ENCODE peak calls at places on chromosome 16, in four cellular contexts. X, L, W and B are unnamed samples.

GRCh38 chr16:15757075-15757386 is 99.8 kb downstream of the MYH11 start:
- DNase-seq in W (no peak), L (no peak), X (no peak), B (no peak)

GRCh38 chr16:2199621-2200139 is 3.3 kb upstream of the CASKIN1 start:
- DNase-seq in X (no peak), W (no peak), L (no peak), B (no peak)

GRCh38 chr16:84700518-84701277 is 898 bp downstream of the USP10 start:
- DNase-seq in W (peak; percentile 35), X (no peak), L (no peak), B (no peak)

GRCh38 chr16:86995456-86995855 is 321.7 kb downstream of the C16orf95 start:
- DNase-seq in L (no peak), X (no peak), W (no peak), B (no peak)

GRCh38 chr16:89309438-89310122 is 92.1 kb downstream of the ZNF778 start:
- DNase-seq in X (no peak), L (no peak), W (no peak), B (no peak)

GRCh38 chr16:88464447-88465318 is 11.6 kb downstream of the ZFPM1 start:
- DNase-seq in L (peak; percentile 65), X (no peak), W (no peak), B (no peak)

GRCh38 chr16:85220125-85220839 is 108.0 kb upstream of the CIBAR2 start:
- DNase-seq in X (peak; percentile 93), L (no peak), W (peak; percentile 76), B (peak; percentile 87)

GRCh38 chr16:9033125-9033830 is 58.2 kb upstream of the HAPSTR1 start:
- DNase-seq in X (peak; percentile 29), W (peak; percentile 37), L (peak; percentile 49), B (peak; percentile 44)

GRCh38 chr16:886802-887731 is 83.7 kb downstream of the LMF1 start:
- DNase-seq in W (no peak), X (no peak), L (peak; percentile 17), B (no peak)

GRCh38 chr16:27777527-27777926 is 227.6 kb downstream of the KATNIP start:
- DNase-seq in L (no peak), W (no peak), X (no peak), B (no peak)

GRCh38 chr16:24539850-24540484 is 601 bp downstream of the RBBP6 start:
- DNase-seq in L (peak; percentile 38), X (peak; percentile 59), W (peak; percentile 3), B (peak; percentile 68)

GRCh38 chr16:75074920-75075687 is 41.5 kb downstream of the LDHD start:
- DNase-seq in L (no peak), W (no peak), X (peak; percentile 29), B (no peak)

GRCh38 chr16:72129976-72130656 is 36.5 kb downstream of the DHX38 start:
- DNase-seq in W (no peak), X (no peak), L (no peak), B (no peak)

GRCh38 chr16:62692685-62693084 is 656.4 kb upstream of the CDH8 start:
- DNase-seq in L (no peak), X (no peak), W (no peak), B (no peak)

GRCh38 chr16:1991588-1992474 is 2.1 kb downstream of the SYNGR3 start:
- DNase-seq in L (peak; percentile 87), X (peak; percentile 97), W (peak; percentile 75), B (peak; percentile 87)

GRCh38 chr16:80744856-80745255 is 59.5 kb downstream of the CDYL2 start:
- DNase-seq in L (no peak), W (no peak), X (no peak), B (no peak)
- H3K9me3 ChIP-seq in L (peaks cover 4% of the 10 kb centered on the region), W (no peaks in the 10 kb centered on the region), X (no peaks in the 10 kb centered on the region), B (no peaks in the 10 kb centered on the region)

GRCh38 chr16:30922960-30923535 is 324 bp upstream of the FBXL19 start:
- DNase-seq in L (peak; percentile 99), X (peak; percentile 100), W (peak; percentile 100), B (peak; percentile 100)
- H3K4me3 ChIP-seq in L (peak overlapping the region; percentile 49), X (peak overlapping the region; percentile 87), W (peak overlapping the region; percentile 70), B (peak overlapping the region; percentile 97)

DNA sequence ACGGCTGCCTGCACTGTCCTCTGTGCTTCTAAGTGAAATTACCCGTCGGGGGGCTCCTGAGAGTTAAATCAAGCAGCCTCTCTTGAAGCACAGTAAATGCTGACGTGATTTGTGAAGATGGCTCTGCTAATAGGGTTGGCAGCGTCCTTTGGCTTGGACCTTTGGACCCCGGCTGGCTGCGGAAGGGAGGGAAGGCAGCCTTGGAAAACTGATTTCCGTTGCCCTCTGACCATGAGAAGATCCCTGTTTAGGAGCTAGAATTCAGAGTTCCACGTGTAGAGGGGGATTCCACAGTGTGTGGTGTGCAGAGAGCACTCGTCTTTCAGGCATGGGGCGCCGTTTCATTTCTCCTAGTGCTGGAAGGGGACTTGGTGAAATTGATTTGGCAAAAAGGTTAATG is 640.8 kb downstream of the WWOX start:
- DNase-seq in W (no peak), L (no peak), X (no peak), B (no peak)
- H3K27me3 ChIP-seq in W (no peaks in the 10 kb centered on the region), L (no peaks in the 10 kb centered on the region), X (no peaks in the 10 kb centered on the region), B (no peaks in the 10 kb centered on the region)

GRCh38 chr16:35744084-35744483 is 2284.7 kb downstream of the TP53TG3F start:
- DNase-seq in L (no peak), X (no peak), W (no peak), B (no peak)
- H3K9me3 ChIP-seq in L (no peaks in the 10 kb centered on the region), X (no peaks in the 10 kb centered on the region), W (peaks cover 12% of the 10 kb centered on the region), B (no peaks in the 10 kb centered on the region)

GRCh38 chr16:68286153-68287074 is 22.1 kb downstream of the SLC7A6 start:
- DNase-seq in L (no peak), X (no peak), W (no peak), B (no peak)

GRCh38 chr16:68287276-68288251 is 23.2 kb downstream of the SLC7A6OS start:
- DNase-seq in L (no peak), X (peak; percentile 94), W (peak; percentile 80), B (peak; percentile 89)

GRCh38 chr16:68284847-68285246 is 20.5 kb downstream of the SLC7A6 start:
- DNase-seq in X (no peak), W (no peak), L (no peak), B (no peak)

GRCh38 chr16:68283840-68284595 is 19.7 kb downstream of the SLC7A6 start:
- DNase-seq in X (peak; percentile 26), L (no peak), W (no peak), B (no peak)

GRCh38 chr16:68285683-68286082 is 21.4 kb downstream of the SLC7A6 start:
- DNase-seq in X (no peak), L (no peak), W (no peak), B (no peak)
- H3K4me3 ChIP-seq in X (no peak overlapping the region), L (no peak overlapping the region), W (no peak overlapping the region), B (no peak overlapping the region)

GRCh38 chr16:22898131-22898530 is 84.2 kb downstream of the HS3ST2 start:
- DNase-seq in L (no peak), W (no peak), X (no peak), B (no peak)
- H3K27me3 ChIP-seq in L (no peaks in the 10 kb centered on the region), W (no peaks in the 10 kb centered on the region), X (peaks cover 19% of the 10 kb centered on the region), B (peaks cover 15% of the 10 kb centered on the region)

GRCh38 chr16:31913668-31914067 is 40.1 kb downstream of the ZNF267 start:
- DNase-seq in X (no peak), W (no peak), L (no peak), B (no peak)
- H3K9me3 ChIP-seq in X (peaks cover 86% of the 10 kb centered on the region), W (peaks cover 84% of the 10 kb centered on the region), L (peaks cover 64% of the 10 kb centered on the region), B (peaks cover 91% of the 10 kb centered on the region)

GRCh38 chr16:53372942-53373871 is 61.1 kb upstream of the RBL2 start:
- DNase-seq in W (peak; percentile 74), L (peak; percentile 90), X (no peak), B (no peak)
- H3K4me3 ChIP-seq in W (peak overlapping the region; percentile 65), L (peak overlapping the region; percentile 56), X (no peak overlapping the region), B (no peak overlapping the region)

DNA sequence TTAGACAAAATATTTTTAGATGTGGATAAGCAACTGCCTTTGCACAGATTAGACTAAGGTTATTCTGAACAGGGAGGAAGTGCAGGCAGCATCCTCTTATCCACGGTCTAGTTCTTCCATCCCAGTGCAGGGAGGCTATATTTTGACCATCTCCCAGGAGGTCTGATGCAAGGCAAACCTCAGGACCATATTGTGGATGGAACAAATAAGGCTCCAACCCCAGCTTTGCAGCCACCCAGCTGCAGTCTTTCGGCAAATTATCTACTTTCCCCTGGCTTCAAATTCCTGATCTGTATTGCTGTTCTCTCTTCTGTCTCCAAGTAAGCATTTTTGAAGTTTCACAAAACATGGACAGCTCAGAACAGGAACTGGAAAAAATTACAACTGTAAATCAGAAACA is 33.6 kb upstream of the MON1B start:
- DNase-seq in L (no peak), W (no peak), X (no peak), B (no peak)
- H3K27me3 ChIP-seq in L (no peaks in the 10 kb centered on the region), W (no peaks in the 10 kb centered on the region), X (no peaks in the 10 kb centered on the region), B (no peaks in the 10 kb centered on the region)

GRCh38 chr16:52408197-52408845 is 138.6 kb downstream of the TOX3 start:
- DNase-seq in L (no peak), X (no peak), W (no peak), B (no peak)
- H3K9me3 ChIP-seq in L (peaks cover 4% of the 10 kb centered on the region), X (no peaks in the 10 kb centered on the region), W (peaks cover 3% of the 10 kb centered on the region), B (no peaks in the 10 kb centered on the region)